ENCODE peak calls at places on chromosomes 2 and 18, in seven cellular contexts. O is A549, R is HCT116, H is MCF 10A, Q is left lung, L is right lobe of liver, W is HFFc6. I is an unnamed sample.

GRCh38 chr2:67394734-67395133 is 2.4 kb upstream of the ETAA1 start:
- DNase-seq in O (peak; percentile 26), R (no peak), H (peak; percentile 59), Q (no peak), L (no peak), W (peak; percentile 57), I (no peak)

GRCh38 chr2:10266133-10266620 is 36.5 kb upstream of the HPCAL1 start:
- DNase-seq in O (no peak), R (no peak), H (no peak), Q (peak; percentile 20), L (no peak), W (peak; percentile 25), I (no peak)

GRCh38 chr2:63984606-63985359 is 34.4 kb downstream of the VPS54 start:
- DNase-seq in O (peak; percentile 51), R (no peak), H (no peak), Q (no peak), L (no peak), W (no peak), I (no peak)

GRCh38 chr2:240441993-240442411 is 6.5 kb downstream of the GPC1 start:
- DNase-seq in O (no peak), R (no peak), H (no peak), Q (no peak), L (no peak), W (no peak), I (no peak)

GRCh38 chr2:96102596-96103387 is 13.6 kb downstream of the ADRA2B start:
- DNase-seq in O (no peak), R (no peak), H (no peak), Q (peak; percentile 29), L (peak; percentile 34), W (no peak), I (no peak)

GRCh38 chr2:50786345-50786744 is 245.6 kb downstream of the NRXN1 start:
- DNase-seq in O (no peak), R (no peak), H (no peak), Q (no peak), L (no peak), W (no peak), I (no peak)

GRCh38 chr2:217220228-217221013 is 360.6 kb upstream of the TNP1 start:
- DNase-seq in O (no peak), R (no peak), H (no peak), Q (no peak), L (no peak), W (no peak), I (no peak)

GRCh38 chr2:30185175-30185574 is 38.4 kb downstream of the YPEL5 start:
- DNase-seq in O (peak; percentile 43), R (no peak), H (peak; percentile 96), Q (no peak), L (no peak), W (no peak), I (no peak)

GRCh38 chr2:79180092-79180491 is 20.5 kb upstream of the REG3A start:
- DNase-seq in O (no peak), R (no peak), H (no peak), Q (no peak), L (no peak), W (no peak), I (no peak)

GRCh38 chr2:240881913-240882312 is 13.3 kb downstream of the AGXT start:
- DNase-seq in O (no peak), R (no peak), H (no peak), Q (no peak), L (no peak), W (no peak), I (no peak)

DNA sequence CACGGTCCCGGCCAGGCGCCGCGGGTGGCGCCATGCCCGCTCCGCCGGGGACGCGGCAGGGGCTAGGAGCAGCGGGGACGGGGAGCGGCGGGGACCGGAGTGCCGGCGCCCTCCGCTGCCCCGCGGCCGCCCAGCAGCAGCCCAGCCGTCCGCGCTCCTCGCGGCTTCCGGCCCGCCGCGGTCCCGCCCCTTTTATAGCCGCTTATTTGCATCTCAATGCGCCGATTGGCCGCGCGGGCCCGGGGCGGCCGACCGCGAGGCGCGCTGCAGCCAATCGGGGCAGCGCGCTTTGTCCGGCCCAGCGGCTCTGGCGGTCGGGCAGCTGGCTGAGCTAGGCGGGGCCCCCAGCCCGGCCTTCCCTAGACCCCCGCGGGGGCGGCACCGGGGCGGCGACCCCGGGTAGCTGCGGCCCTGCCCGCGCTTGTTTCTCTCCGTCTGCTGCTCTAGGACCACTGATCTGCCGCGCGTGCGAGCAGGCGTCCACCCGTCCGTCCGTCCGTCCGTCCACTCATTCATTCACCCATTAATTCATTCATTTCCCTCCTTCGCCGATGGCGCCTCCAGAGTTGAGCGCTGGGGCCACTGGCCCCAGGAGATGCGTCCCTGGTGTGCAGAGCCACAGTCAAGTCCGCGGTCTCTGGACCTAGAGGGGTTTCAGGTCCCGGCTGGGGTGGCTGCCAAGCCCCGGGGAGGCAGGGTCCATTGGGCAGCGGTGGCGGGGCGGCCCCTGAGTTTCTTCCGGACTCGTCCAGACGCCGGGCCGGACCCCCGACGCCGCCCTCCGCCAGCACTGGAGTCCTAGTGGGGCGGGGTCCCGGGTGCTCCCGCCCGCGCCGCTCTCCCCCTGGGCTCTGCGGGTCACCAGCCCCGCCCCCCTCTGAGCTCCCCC is at the start of gene HES6:
- DNase-seq in O (peak; percentile 88), R (peak; percentile 65), H (peak; percentile 86), Q (peak; percentile 89), L (peak; percentile 92), W (peak; percentile 68), I (peak; percentile 60)
- TF ChIP-seq CTCF in O (no peak), R (no peak), H (no peak), Q (no peak), L (peak; percentile 13), W (no peak), I (no peak)

DNA sequence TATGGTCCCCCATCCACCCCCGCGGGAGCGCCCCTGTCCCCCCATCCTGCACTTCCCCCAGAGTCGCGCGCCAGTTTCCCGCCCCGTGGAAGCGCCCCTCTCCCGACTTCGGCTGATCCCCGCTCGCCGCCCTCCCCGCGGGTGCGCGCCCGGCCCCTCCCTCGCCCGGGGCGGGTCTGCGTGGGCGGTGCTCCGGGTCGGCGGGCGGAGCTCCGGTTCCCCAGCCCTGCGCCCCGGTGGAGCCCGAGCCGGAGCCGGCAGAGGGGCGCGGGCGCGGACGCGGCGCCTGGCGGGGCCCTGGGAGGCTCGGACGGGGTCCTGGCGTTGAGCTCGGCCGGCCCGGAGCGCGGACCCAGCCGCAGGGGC is at the start of gene SNTG2:
- DNase-seq in O (no peak), R (no peak), H (no peak), Q (no peak), L (peak; percentile 54), W (no peak), I (no peak)
- TF ChIP-seq CTCF in O (no peak), R (no peak), H (no peak), Q (no peak), L (no peak), W (no peak), I (no peak)

DNA sequence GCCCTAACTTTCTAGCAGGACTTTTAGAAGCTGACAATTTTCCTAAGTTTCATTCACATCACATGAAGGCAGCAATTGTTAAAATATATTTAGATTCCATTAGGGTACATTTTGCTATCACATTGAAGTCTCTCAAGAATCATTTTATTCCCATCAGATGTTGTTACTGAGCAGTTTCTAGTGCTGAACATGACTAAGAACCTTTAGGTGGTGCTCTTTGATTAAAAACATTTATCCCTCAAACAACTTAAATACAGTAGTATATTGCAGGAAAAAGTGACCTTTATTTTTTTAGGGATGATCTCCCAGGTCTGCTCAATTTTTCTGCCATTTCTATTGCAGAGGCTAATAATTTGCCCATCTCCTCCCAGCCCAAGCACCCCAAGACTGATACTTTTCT is 22.9 kb upstream of the NARS1 start:
- DNase-seq in O (peak; percentile 25), R (no peak), H (peak; percentile 13), Q (no peak), L (no peak), W (no peak), I (no peak)
- TF ChIP-seq CTCF in O (peak; percentile 40), R (no peak), H (peak; percentile 26), Q (no peak), L (peak; percentile 32), W (no peak), I (no peak)

DNA sequence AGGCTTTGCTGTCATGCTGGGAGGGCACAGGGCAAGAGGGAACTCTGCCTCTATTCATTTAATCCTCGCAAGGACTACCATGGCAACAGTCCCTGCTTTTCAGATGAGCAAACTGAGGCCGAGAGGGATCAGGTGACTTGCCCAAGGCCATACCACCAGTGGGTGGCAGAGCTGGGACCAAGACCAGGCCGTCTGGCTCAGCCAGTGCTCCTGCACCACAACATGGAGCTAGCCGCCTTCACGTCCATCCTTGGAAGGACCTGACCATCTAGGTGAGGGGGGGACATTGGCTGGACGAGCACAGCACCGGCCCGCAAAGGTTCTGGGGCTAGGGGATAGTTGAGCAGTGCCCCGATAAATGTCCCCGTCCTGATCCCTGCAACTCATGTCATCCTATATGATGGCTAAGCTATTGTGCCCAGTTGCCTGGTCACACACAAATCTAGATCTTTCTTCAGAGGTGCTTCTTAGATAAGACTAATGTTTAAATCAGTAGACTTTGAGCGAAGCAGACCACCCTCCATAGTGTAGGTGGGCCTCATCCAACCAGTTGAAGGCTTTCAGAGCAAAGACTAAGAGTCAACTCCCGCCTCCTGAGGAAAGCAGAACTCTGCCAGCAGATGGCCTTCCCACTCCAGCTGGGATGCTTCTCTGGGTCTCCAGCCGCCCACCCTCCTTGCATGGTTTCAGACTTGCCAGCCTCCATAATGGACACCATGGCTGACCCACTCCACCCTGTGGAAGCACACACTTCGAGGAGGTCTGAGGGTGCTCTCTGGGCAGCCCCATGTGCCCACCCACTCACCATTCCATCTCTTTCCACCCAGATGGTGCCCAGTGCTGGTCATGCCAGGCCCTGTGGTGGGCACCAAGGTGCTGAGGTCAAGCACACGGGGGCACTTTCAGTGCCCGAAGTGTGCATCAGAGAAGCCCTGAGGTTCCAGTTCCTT is 214.8 kb upstream of the RAB6C start:
- DNase-seq in O (no peak), R (peak; percentile 8), H (peak; percentile 4), Q (no peak), L (no peak), W (no peak), I (no peak)
- TF ChIP-seq CTCF in O (no peak), R (peak; percentile 14), H (no peak), Q (no peak), L (no peak), W (no peak), I (no peak)

GRCh38 chr18:35376742-35377695 is at the start of gene ZNF396:
- DNase-seq in O (peak; percentile 71), R (peak; percentile 23), H (peak; percentile 52), Q (peak; percentile 89), L (peak; percentile 92), W (no peak), I (peak; percentile 56)

GRCh38 chr18:35371412-35372195 is 5.5 kb downstream of the ZNF396 start:
- DNase-seq in O (no peak), R (no peak), H (peak; percentile 11), Q (no peak), L (no peak), W (peak; percentile 74), I (no peak)

GRCh38 chr18:35378206-35378795 is 1.2 kb upstream of the ZNF396 start:
- DNase-seq in O (no peak), R (no peak), H (peak; percentile 41), Q (no peak), L (no peak), W (peak; percentile 42), I (no peak)

GRCh38 chr18:35379421-35379820 is 2.3 kb upstream of the ZNF396 start:
- DNase-seq in O (peak; percentile 20), R (no peak), H (no peak), Q (no peak), L (no peak), W (no peak), I (no peak)

GRCh38 chr18:35376393-35376741 is 770 bp downstream of the ZNF396 start:
- DNase-seq in O (no peak), R (no peak), H (no peak), Q (peak; percentile 51), L (peak; percentile 67), W (no peak), I (no peak)
- TF ChIP-seq CTCF in O (no peak), R (no peak), H (no peak), Q (no peak), L (no peak), W (no peak), I (no peak)

GRCh38 chr2:52192656-52193055 is 1160.7 kb upstream of the NRXN1 start:
- DNase-seq in O (no peak), R (no peak), H (no peak), Q (no peak), L (no peak), W (no peak), I (no peak)
- TF ChIP-seq CTCF in O (no peak), R (no peak), H (no peak), Q (no peak), L (no peak), W (no peak), I (no peak)

I was measured in thoracic aorta.